ENCODE peak calls at places on chromosome 5, in seven cellular contexts. D, P, H, A, L, W and G are unnamed samples. For H3K27me3, the result is how much of the 10 kb centered on the place peaks cover.

GRCh38 chr5:35647128-35647527 is 29.5 kb downstream of the SPEF2 start:
- DNase-seq in H (no peak), D (no peak), W (no peak), P (no peak), L (no peak), A (no peak), G (no peak)

GRCh38 chr5:172446336-172447051 is 7.8 kb downstream of the SH3PXD2B start:
- DNase-seq in P (peak), H (no peak), L (peak), A (no peak), D (no peak), W (no peak), G (no peak)

GRCh38 chr5:41065691-41066335 is 5.3 kb downstream of the MROH2B start:
- DNase-seq in H (no peak), L (no peak), P (no peak), A (no peak), W (no peak), D (no peak), G (no peak)

GRCh38 chr5:103745353-103746065 is 182.9 kb upstream of the NUDT12 start:
- DNase-seq in P (no peak), W (no peak), D (no peak), A (no peak), H (no peak), L (no peak), G (no peak)

GRCh38 chr5:56422060-56422762 is 189.1 kb upstream of the ANKRD55 start:
- DNase-seq in D (no peak), A (peak), L (no peak), P (no peak), W (peak), H (no peak), G (no peak)

GRCh38 chr5:1726469-1726865 is 73.2 kb downstream of the MRPL36 start:
- DNase-seq in L (peak), H (peak), A (no peak), D (no peak), W (no peak), P (no peak), G (no peak)

GRCh38 chr5:7805379-7805778 is 45.6 kb downstream of the CFAP90 start:
- DNase-seq in A (no peak), L (no peak), D (peak), P (no peak), H (no peak), W (no peak), G (no peak)

GRCh38 chr5:172533399-172534228 is 79.3 kb upstream of the SH3PXD2B start:
- DNase-seq in A (peak), D (no peak), H (peak), P (no peak), L (no peak), W (no peak), G (no peak)

GRCh38 chr5:135373747-135374515 is 25.1 kb downstream of the MACROH2A1 start:
- DNase-seq in L (no peak), A (no peak), W (no peak), P (no peak), D (no peak), H (no peak), G (no peak)

GRCh38 chr5:25006734-25007133 is 362.0 kb upstream of the CDH10 start:
- DNase-seq in P (peak), W (no peak), A (peak), D (no peak), L (no peak), H (no peak), G (no peak)

GRCh38 chr5:50768650-50769049 is 102.2 kb downstream of the PARP8 start:
- DNase-seq in H (no peak), L (no peak), D (no peak), A (no peak), P (no peak), W (no peak), G (no peak)

GRCh38 chr5:135694906-135695305 is 116.1 kb upstream of the CXCL14 start:
- DNase-seq in D (no peak), W (no peak), A (no peak), P (no peak), L (no peak), H (peak), G (no peak)

GRCh38 chr5:115096034-115096769 is 73.5 kb downstream of the TRIM36 start:
- DNase-seq in P (peak), H (no peak), L (no peak), D (no peak), W (no peak), A (no peak), G (no peak)

GRCh38 chr5:121949885-121950284 is 11.9 kb upstream of the SRFBP1 start:
- DNase-seq in L (no peak), W (no peak), A (peak), P (peak), D (peak), H (no peak), G (no peak)

GRCh38 chr5:20556364-20556763 is 568.4 kb upstream of the CDH18 start:
- DNase-seq in A (peak), W (no peak), L (no peak), D (no peak), H (no peak), P (peak), G (no peak)

GRCh38 chr5:67518227-67518626 is 321.6 kb upstream of the CD180 start:
- DNase-seq in L (no peak), A (no peak), D (no peak), P (no peak), H (no peak), W (no peak), G (no peak)

GRCh38 chr5:5141625-5142527 is 1.7 kb downstream of the ADAMTS16 start:
- DNase-seq in A (peak), D (peak), P (peak), L (peak), H (peak), W (peak), G (peak)

DNA sequence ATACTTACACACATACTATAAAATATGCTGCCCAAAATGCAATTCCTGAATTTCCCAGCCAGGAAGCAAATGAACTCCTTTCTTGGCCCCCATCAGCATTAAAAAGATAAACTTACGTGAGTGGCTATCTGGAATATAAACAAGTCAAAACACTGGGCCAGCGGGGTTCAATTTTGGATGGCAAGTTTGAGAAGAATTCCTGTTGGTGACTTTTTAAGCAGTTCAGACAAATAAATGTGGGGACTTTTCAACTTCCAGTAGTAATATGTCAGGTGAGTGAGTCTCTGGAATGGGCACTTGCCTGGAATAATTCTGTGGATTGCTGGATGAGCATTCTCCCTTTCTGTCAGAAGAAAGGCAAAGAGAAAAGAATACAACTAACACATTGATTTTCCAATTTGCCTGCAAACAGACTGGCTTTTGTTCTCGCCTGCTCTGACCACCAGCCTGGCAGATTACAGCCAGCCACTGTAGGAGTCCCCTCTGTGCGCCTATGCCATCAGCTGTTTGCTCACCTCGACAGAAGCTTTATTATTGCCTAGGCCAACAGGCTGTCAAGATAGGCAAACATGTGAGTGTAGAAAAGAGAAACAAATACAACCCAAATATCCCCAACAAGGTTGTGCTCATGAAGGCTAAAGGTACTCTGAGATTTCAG is 78.6 kb downstream of the MRPS27 start:
- DNase-seq in A (no peak), W (peak), D (no peak), P (no peak), L (no peak), H (no peak), G (no peak)
- H3K27ac ChIP-seq in A (no peak), W (peak), D (no peak), P (no peak), L (peak), H (no peak), G (no peak)

GRCh38 chr5:176862330-176862995 is 36.7 kb downstream of the HK3 start:
- DNase-seq in D (no peak), H (no peak), P (no peak), L (no peak), A (no peak), W (no peak), G (no peak)

GRCh38 chr5:176865964-176866363 is 33.2 kb downstream of the HK3 start:
- DNase-seq in H (no peak), P (no peak), A (no peak), W (no peak), L (no peak), D (no peak), G (no peak)

GRCh38 chr5:176864755-176865154 is 34.4 kb downstream of the HK3 start:
- DNase-seq in P (no peak), L (no peak), A (no peak), W (no peak), H (no peak), D (no peak), G (no peak)

GRCh38 chr5:176863041-176863764 is 35.9 kb downstream of the HK3 start:
- DNase-seq in H (no peak), A (no peak), D (no peak), L (no peak), P (no peak), W (no peak), G (no peak)

GRCh38 chr5:176863765-176864098 is 35.4 kb downstream of the HK3 start:
- DNase-seq in W (no peak), D (no peak), P (no peak), A (no peak), L (no peak), H (no peak), G (no peak)
- H3K27me3 ChIP-seq in W (under half), D (half or more), P (half or more), A (under half), L (under half), H (under half), G (under half)

DNA sequence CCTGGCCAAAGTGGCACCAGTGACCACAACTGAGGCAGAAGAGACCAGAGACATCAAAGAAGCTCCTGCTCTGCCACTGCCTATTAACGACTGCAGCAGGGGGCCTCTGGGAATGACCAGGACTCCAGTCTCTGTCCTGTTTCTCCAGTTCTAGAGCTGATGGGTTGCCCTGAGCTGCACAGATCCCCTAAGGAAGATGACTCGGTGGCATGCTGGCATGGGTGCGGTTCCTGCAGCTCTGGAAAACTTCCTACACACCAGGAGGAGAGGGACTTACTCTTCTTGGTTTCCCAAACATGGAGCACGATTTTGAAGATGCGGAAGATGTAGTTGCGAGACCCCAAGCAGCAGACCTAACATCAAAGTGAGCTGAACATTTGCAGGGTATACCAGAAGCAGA is 2.7 kb downstream of the SLIT3 start:
- DNase-seq in A (peak), L (no peak), P (no peak), D (no peak), W (no peak), H (no peak), G (no peak)
- H3K27ac ChIP-seq in A (no peak), L (peak), P (no peak), D (no peak), W (no peak), H (no peak), G (no peak)

GRCh38 chr5:154494036-154494435 is 16.0 kb upstream of the HAND1 start:
- DNase-seq in A (no peak), P (no peak), L (no peak), H (no peak), D (no peak), W (no peak), G (no peak)
- H3K27me3 ChIP-seq in A (under half), P (half or more), L (under half), H (under half), D (under half), W (under half), G (under half)

GRCh38 chr5:180115326-180116076 is 43.9 kb upstream of the RNF130 start:
- DNase-seq in W (no peak), P (no peak), D (no peak), A (no peak), L (peak), H (no peak), G (no peak)

GRCh38 chr5:180117378-180117725 is 45.8 kb upstream of the RNF130 start:
- DNase-seq in P (no peak), D (no peak), A (no peak), H (no peak), L (no peak), W (no peak), G (no peak)

GRCh38 chr5:180118391-180118791 is 46.8 kb upstream of the RNF130 start:
- DNase-seq in A (no peak), H (no peak), L (no peak), P (no peak), W (no peak), D (no peak), G (no peak)

GRCh38 chr5:180116077-180116375 is 44.5 kb upstream of the RNF130 start:
- DNase-seq in W (no peak), A (no peak), H (no peak), L (no peak), P (no peak), D (no peak), G (no peak)

GRCh38 chr5:180116441-180117377 is 45.1 kb upstream of the RNF130 start:
- DNase-seq in H (no peak), L (peak), A (peak), W (peak), D (no peak), P (no peak), G (no peak)
- H3K27ac ChIP-seq in H (no peak), L (no peak), A (no peak), W (no peak), D (no peak), P (no peak), G (no peak)

GRCh38 chr5:146337928-146338327 is 711 bp upstream of the POU4F3 start:
- DNase-seq in H (no peak), A (no peak), W (no peak), P (no peak), L (no peak), D (no peak), G (no peak)
- H3K27me3 ChIP-seq in H (under half), A (half or more), W (under half), P (half or more), L (under half), D (half or more), G (under half)

GRCh38 chr5:143635888-143636287 is 176.1 kb upstream of the HMHB1 start:
- DNase-seq in H (no peak), W (no peak), A (no peak), D (no peak), L (no peak), P (no peak), G (no peak)
- H3K27ac ChIP-seq in H (peak), W (no peak), A (no peak), D (no peak), L (peak), P (no peak), G (no peak)